ENCODE peak calls at places on chromosomes 11 and 22, in eight cellular contexts. K, H, U, Y, X, W, F and V are unnamed samples.

GRCh38 chr11:46618789-46619188 is 1.4 kb downstream of the ATG13 start:
- DNase-seq in K (no peak), H (no peak), U (no peak), Y (no peak), X (no peak), W (no peak), F (no peak), V (no peak)

GRCh38 chr11:9745411-9746211 is 81.7 kb downstream of the SWAP70 start:
- DNase-seq in K (no peak), H (no peak), U (no peak), Y (no peak), X (no peak), W (no peak), F (no peak), V (no peak)

GRCh38 chr22:48563966-48564330 is 1263.7 kb downstream of the BRD1 start:
- DNase-seq in K (no peak), H (no peak), U (no peak), Y (no peak), X (no peak), W (no peak), F (no peak), V (no peak)

GRCh38 chr11:75204012-75204674 is 36.4 kb upstream of the TPBGL start:
- DNase-seq in K (no peak), H (no peak), U (no peak), Y (no peak), X (no peak), W (no peak), F (peak), V (no peak)

GRCh38 chr11:10993640-10994039 is 135.8 kb upstream of the ZBED5 start:
- DNase-seq in K (no peak), H (no peak), U (no peak), Y (no peak), X (no peak), W (no peak), F (no peak), V (no peak)

GRCh38 chr22:20438678-20439492 is 1.3 kb upstream of the SCARF2 start:
- DNase-seq in K (peak), H (no peak), U (no peak), Y (no peak), X (no peak), W (peak), F (no peak), V (no peak)

GRCh38 chr11:104705475-104706195 is 192.6 kb downstream of the CASP12 start:
- DNase-seq in K (no peak), H (peak), U (peak), Y (no peak), X (peak), W (no peak), F (peak), V (no peak)

GRCh38 chr11:115420524-115420923 is 83.7 kb downstream of the CADM1 start:
- DNase-seq in K (no peak), H (peak), U (no peak), Y (no peak), X (no peak), W (no peak), F (no peak), V (no peak)

GRCh38 chr11:26193714-26194373 is 138.1 kb upstream of the ANO3 start:
- DNase-seq in K (no peak), H (no peak), U (no peak), Y (peak), X (no peak), W (no peak), F (no peak), V (no peak)

GRCh38 chr22:47057916-47058585 is 295.6 kb downstream of the TBC1D22A start:
- DNase-seq in K (no peak), H (no peak), U (no peak), Y (no peak), X (no peak), W (peak), F (no peak), V (no peak)

GRCh38 chr22:20090730-20091240 is 10.7 kb downstream of the DGCR8 start:
- DNase-seq in K (no peak), H (no peak), U (no peak), Y (no peak), X (no peak), W (peak), F (no peak), V (no peak)

GRCh38 chr11:135069884-135070283 is 657.8 kb upstream of the B3GAT1 start:
- DNase-seq in K (peak), H (no peak), U (no peak), Y (no peak), X (no peak), W (no peak), F (no peak), V (peak)

GRCh38 chr11:84355911-84356310 is 1069.7 kb upstream of the CCDC90B start:
- DNase-seq in K (no peak), H (no peak), U (no peak), Y (no peak), X (no peak), W (no peak), F (no peak), V (no peak)

GRCh38 chr11:10728779-10729472 is 22.1 kb upstream of the CTR9 start:
- DNase-seq in K (no peak), H (no peak), U (no peak), Y (peak), X (no peak), W (no peak), F (no peak), V (no peak)

GRCh38 chr11:27413218-27413617 is 50.2 kb upstream of the CCDC34 start:
- DNase-seq in K (no peak), H (no peak), U (no peak), Y (no peak), X (no peak), W (no peak), F (no peak), V (no peak)